ENCODE peak calls at places on chromosomes 16 and 17, in nine cellular contexts. One of them, this sample, is unnamed.

GRCh38 chr16:11792404-11793260 is 4.4 kb downstream of the ZC3H7A start:
- DNase-seq in suprapubic skin: peak; percentile 44
- DNase-seq in HTR-8/SVneo: no peak
- DNase-seq in endothelial cell: no peak
- DNase-seq in RPMI7951: no peak
- DNase-seq in omental fat pad: no peak
- DNase-seq in activated CD4-positive, alpha-beta T cell treated with anti-CD3 and anti-CD28 coated beads for 36 hours: peak; percentile 63
- DNase-seq in NCI-H69: peak; percentile 100
- DNase-seq in nephron progenitor cell: no peak
- DNase-seq in this sample: no peak

GRCh38 chr17:57086069-57086930 is 1.3 kb downstream of the AKAP1 start:
- DNase-seq in activated CD4-positive, alpha-beta T cell treated with anti-CD3 and anti-CD28 coated beads for 36 hours: peak; percentile 44
- DNase-seq in RPMI7951: peak; percentile 24
- DNase-seq in NCI-H69: peak; percentile 85
- DNase-seq in nephron progenitor cell: peak; percentile 36
- DNase-seq in omental fat pad: no peak
- DNase-seq in endothelial cell: peak; percentile 28
- DNase-seq in suprapubic skin: no peak
- DNase-seq in HTR-8/SVneo: peak; percentile 60
- DNase-seq in this sample: no peak

GRCh38 chr17:76270127-76270592 is 5.0 kb downstream of the UBALD2 start:
- DNase-seq in HTR-8/SVneo: no peak
- DNase-seq in omental fat pad: no peak
- DNase-seq in nephron progenitor cell: no peak
- DNase-seq in endothelial cell: no peak
- DNase-seq in activated CD4-positive, alpha-beta T cell treated with anti-CD3 and anti-CD28 coated beads for 36 hours: peak; percentile 62
- DNase-seq in NCI-H69: no peak
- DNase-seq in RPMI7951: no peak
- DNase-seq in suprapubic skin: no peak
- DNase-seq in this sample: no peak

GRCh38 chr17:75517277-75517865 is 1.0 kb downstream of the TSEN54 start:
- DNase-seq in omental fat pad: no peak
- DNase-seq in activated CD4-positive, alpha-beta T cell treated with anti-CD3 and anti-CD28 coated beads for 36 hours: peak; percentile 69
- DNase-seq in RPMI7951: no peak
- DNase-seq in HTR-8/SVneo: no peak
- DNase-seq in NCI-H69: peak; percentile 39
- DNase-seq in suprapubic skin: no peak
- DNase-seq in nephron progenitor cell: no peak
- DNase-seq in endothelial cell: no peak
- DNase-seq in this sample: peak; percentile 62

GRCh38 chr17:50763716-50764450 is 3.4 kb downstream of the ANKRD40CL start:
- DNase-seq in endothelial cell: peak; percentile 29
- DNase-seq in HTR-8/SVneo: no peak
- DNase-seq in nephron progenitor cell: no peak
- DNase-seq in NCI-H69: peak; percentile 85
- DNase-seq in activated CD4-positive, alpha-beta T cell treated with anti-CD3 and anti-CD28 coated beads for 36 hours: no peak
- DNase-seq in omental fat pad: no peak
- DNase-seq in RPMI7951: no peak
- DNase-seq in suprapubic skin: no peak
- DNase-seq in this sample: no peak

GRCh38 chr16:4570086-4570485 is 13.9 kb downstream of the C16orf96 start:
- DNase-seq in NCI-H69: no peak
- DNase-seq in suprapubic skin: no peak
- DNase-seq in nephron progenitor cell: no peak
- DNase-seq in omental fat pad: no peak
- DNase-seq in endothelial cell: no peak
- DNase-seq in HTR-8/SVneo: no peak
- DNase-seq in RPMI7951: no peak
- DNase-seq in activated CD4-positive, alpha-beta T cell treated with anti-CD3 and anti-CD28 coated beads for 36 hours: no peak
- DNase-seq in this sample: no peak

GRCh38 chr16:3050487-3050886 is 4.1 kb downstream of the MMP25 start:
- DNase-seq in HTR-8/SVneo: no peak
- DNase-seq in RPMI7951: no peak
- DNase-seq in nephron progenitor cell: no peak
- DNase-seq in endothelial cell: no peak
- DNase-seq in omental fat pad: no peak
- DNase-seq in suprapubic skin: no peak
- DNase-seq in NCI-H69: no peak
- DNase-seq in activated CD4-positive, alpha-beta T cell treated with anti-CD3 and anti-CD28 coated beads for 36 hours: no peak
- DNase-seq in this sample: no peak

GRCh38 chr17:56793506-56793905 is 40.2 kb downstream of the C17orf67 start:
- DNase-seq in NCI-H69: no peak
- DNase-seq in suprapubic skin: no peak
- DNase-seq in RPMI7951: no peak
- DNase-seq in nephron progenitor cell: no peak
- DNase-seq in activated CD4-positive, alpha-beta T cell treated with anti-CD3 and anti-CD28 coated beads for 36 hours: no peak
- DNase-seq in HTR-8/SVneo: no peak
- DNase-seq in omental fat pad: no peak
- DNase-seq in endothelial cell: no peak
- DNase-seq in this sample: no peak

GRCh38 chr17:56812971-56813388 is 20.7 kb downstream of the C17orf67 start:
- DNase-seq in endothelial cell: no peak
- DNase-seq in suprapubic skin: no peak
- DNase-seq in omental fat pad: no peak
- DNase-seq in HTR-8/SVneo: no peak
- DNase-seq in NCI-H69: peak; percentile 85
- DNase-seq in RPMI7951: no peak
- DNase-seq in nephron progenitor cell: no peak
- DNase-seq in activated CD4-positive, alpha-beta T cell treated with anti-CD3 and anti-CD28 coated beads for 36 hours: no peak
- DNase-seq in this sample: no peak

GRCh38 chr17:34542700-34543336 is 36.6 kb upstream of the TMEM132E start:
- DNase-seq in omental fat pad: peak; percentile 40
- DNase-seq in activated CD4-positive, alpha-beta T cell treated with anti-CD3 and anti-CD28 coated beads for 36 hours: peak; percentile 68
- DNase-seq in endothelial cell: peak; percentile 65
- DNase-seq in nephron progenitor cell: peak; percentile 67
- DNase-seq in RPMI7951: peak; percentile 14
- DNase-seq in HTR-8/SVneo: no peak
- DNase-seq in NCI-H69: peak; percentile 34
- DNase-seq in suprapubic skin: no peak
- DNase-seq in this sample: no peak

GRCh38 chr16:69567031-69567680 is 1.4 kb downstream of the NFAT5 start:
- DNase-seq in RPMI7951: no peak
- DNase-seq in omental fat pad: no peak
- DNase-seq in nephron progenitor cell: peak; percentile 15
- DNase-seq in NCI-H69: peak; percentile 23
- DNase-seq in activated CD4-positive, alpha-beta T cell treated with anti-CD3 and anti-CD28 coated beads for 36 hours: peak; percentile 41
- DNase-seq in suprapubic skin: no peak
- DNase-seq in HTR-8/SVneo: no peak
- DNase-seq in endothelial cell: peak; percentile 21
- DNase-seq in this sample: no peak

GRCh38 chr17:2400877-2401425 is at the start of gene MNT:
- DNase-seq in HTR-8/SVneo: peak; percentile 91
- DNase-seq in activated CD4-positive, alpha-beta T cell treated with anti-CD3 and anti-CD28 coated beads for 36 hours: peak; percentile 97
- DNase-seq in nephron progenitor cell: peak; percentile 90
- DNase-seq in endothelial cell: peak; percentile 94
- DNase-seq in suprapubic skin: peak; percentile 96
- DNase-seq in RPMI7951: peak; percentile 90
- DNase-seq in NCI-H69: peak; percentile 94
- DNase-seq in omental fat pad: peak; percentile 85
- DNase-seq in this sample: peak; percentile 90

GRCh38 chr17:82734987-82735866 is at the start of gene FN3K:
- DNase-seq in nephron progenitor cell: peak; percentile 83
- DNase-seq in NCI-H69: peak; percentile 86
- DNase-seq in suprapubic skin: peak; percentile 87
- DNase-seq in HTR-8/SVneo: peak; percentile 57
- DNase-seq in activated CD4-positive, alpha-beta T cell treated with anti-CD3 and anti-CD28 coated beads for 36 hours: peak; percentile 49
- DNase-seq in endothelial cell: peak; percentile 66
- DNase-seq in omental fat pad: no peak
- DNase-seq in RPMI7951: peak; percentile 33
- DNase-seq in this sample: no peak

GRCh38 chr17:57672971-57673370 is 72.1 kb downstream of the CCDC182 start:
- DNase-seq in RPMI7951: no peak
- DNase-seq in HTR-8/SVneo: no peak
- DNase-seq in NCI-H69: no peak
- DNase-seq in endothelial cell: no peak
- DNase-seq in activated CD4-positive, alpha-beta T cell treated with anti-CD3 and anti-CD28 coated beads for 36 hours: no peak
- DNase-seq in suprapubic skin: no peak
- DNase-seq in omental fat pad: no peak
- DNase-seq in nephron progenitor cell: no peak
- DNase-seq in this sample: no peak

GRCh38 chr16:11379420-11379819 is 34.2 kb downstream of the RMI2 start:
- DNase-seq in HTR-8/SVneo: no peak
- DNase-seq in RPMI7951: peak; percentile 58
- DNase-seq in endothelial cell: no peak
- DNase-seq in suprapubic skin: no peak
- DNase-seq in omental fat pad: no peak
- DNase-seq in nephron progenitor cell: no peak
- DNase-seq in activated CD4-positive, alpha-beta T cell treated with anti-CD3 and anti-CD28 coated beads for 36 hours: peak; percentile 77
- DNase-seq in NCI-H69: no peak
- DNase-seq in this sample: no peak

GRCh38 chr17:31673076-31673475 is 186.0 kb downstream of the COPRS start:
- DNase-seq in NCI-H69: no peak
- DNase-seq in HTR-8/SVneo: no peak
- DNase-seq in endothelial cell: no peak
- DNase-seq in activated CD4-positive, alpha-beta T cell treated with anti-CD3 and anti-CD28 coated beads for 36 hours: no peak
- DNase-seq in nephron progenitor cell: no peak
- DNase-seq in omental fat pad: no peak
- DNase-seq in suprapubic skin: peak; percentile 41
- DNase-seq in RPMI7951: no peak
- DNase-seq in this sample: no peak

GRCh38 chr17:53387745-53388144 is 435.0 kb upstream of the KIF2B start:
- DNase-seq in activated CD4-positive, alpha-beta T cell treated with anti-CD3 and anti-CD28 coated beads for 36 hours: no peak
- DNase-seq in NCI-H69: no peak
- DNase-seq in omental fat pad: no peak
- DNase-seq in suprapubic skin: no peak
- DNase-seq in endothelial cell: no peak
- DNase-seq in RPMI7951: no peak
- DNase-seq in HTR-8/SVneo: no peak
- DNase-seq in nephron progenitor cell: no peak
- DNase-seq in this sample: no peak

GRCh38 chr16:27335349-27336052 is 21.7 kb downstream of the IL4R start:
- DNase-seq in activated CD4-positive, alpha-beta T cell treated with anti-CD3 and anti-CD28 coated beads for 36 hours: no peak
- DNase-seq in endothelial cell: no peak
- DNase-seq in nephron progenitor cell: no peak
- DNase-seq in NCI-H69: no peak
- DNase-seq in suprapubic skin: no peak
- DNase-seq in RPMI7951: no peak
- DNase-seq in HTR-8/SVneo: no peak
- DNase-seq in omental fat pad: no peak
- DNase-seq in this sample: no peak

GRCh38 chr17:248337-249235 is 67.1 kb upstream of the DOC2B start:
- DNase-seq in nephron progenitor cell: no peak
- DNase-seq in suprapubic skin: peak; percentile 50
- DNase-seq in endothelial cell: no peak
- DNase-seq in NCI-H69: no peak
- DNase-seq in HTR-8/SVneo: no peak
- DNase-seq in omental fat pad: no peak
- DNase-seq in RPMI7951: no peak
- DNase-seq in activated CD4-positive, alpha-beta T cell treated with anti-CD3 and anti-CD28 coated beads for 36 hours: no peak
- DNase-seq in this sample: peak; percentile 13

This sample was measured in RWPE2.